ENCODE peak calls at places on chromosomes 2 and 18, in eight cellular contexts. One of them, this sample, is unnamed.

GRCh38 chr18:46668694-46669093 is 11.7 kb upstream of the LOXHD1 start:
- DNase-seq in prostate gland: no peak
- DNase-seq in occipital lobe: no peak
- DNase-seq in body of pancreas: no peak
- DNase-seq in Panc1: no peak
- DNase-seq in uterus: no peak
- DNase-seq in HT1080: no peak
- DNase-seq in breast epithelium: no peak
- DNase-seq in this sample: no peak

GRCh38 chr2:1742300-1742679 is 2.0 kb downstream of the PXDN start:
- DNase-seq in HT1080: no peak
- DNase-seq in occipital lobe: no peak
- DNase-seq in body of pancreas: no peak
- DNase-seq in Panc1: no peak
- DNase-seq in breast epithelium: no peak
- DNase-seq in prostate gland: no peak
- DNase-seq in uterus: no peak
- DNase-seq in this sample: peak

GRCh38 chr2:196168181-196168580 is 3.2 kb downstream of the STK17B start:
- DNase-seq in body of pancreas: no peak
- DNase-seq in prostate gland: no peak
- DNase-seq in occipital lobe: no peak
- DNase-seq in HT1080: peak
- DNase-seq in Panc1: no peak
- DNase-seq in breast epithelium: no peak
- DNase-seq in uterus: no peak
- DNase-seq in this sample: peak

GRCh38 chr2:19819097-19820065 is 82.4 kb downstream of the TTC32 start:
- DNase-seq in prostate gland: no peak
- DNase-seq in body of pancreas: no peak
- DNase-seq in Panc1: no peak
- DNase-seq in HT1080: peak
- DNase-seq in uterus: no peak
- DNase-seq in breast epithelium: no peak
- DNase-seq in occipital lobe: no peak
- DNase-seq in this sample: peak

GRCh38 chr2:122639721-122640120 is 884.3 kb downstream of the TSN start:
- DNase-seq in Panc1: no peak
- DNase-seq in prostate gland: no peak
- DNase-seq in breast epithelium: no peak
- DNase-seq in uterus: no peak
- DNase-seq in HT1080: no peak
- DNase-seq in body of pancreas: no peak
- DNase-seq in occipital lobe: no peak
- DNase-seq in this sample: no peak

GRCh38 chr2:31429759-31430438 is 15.4 kb upstream of the XDH start:
- DNase-seq in occipital lobe: no peak
- DNase-seq in breast epithelium: peak
- DNase-seq in Panc1: no peak
- DNase-seq in uterus: no peak
- DNase-seq in body of pancreas: peak
- DNase-seq in HT1080: peak
- DNase-seq in prostate gland: no peak
- DNase-seq in this sample: peak

GRCh38 chr18:67133669-67134068 is 382.9 kb downstream of the DSEL start:
- DNase-seq in Panc1: no peak
- DNase-seq in prostate gland: no peak
- DNase-seq in breast epithelium: no peak
- DNase-seq in body of pancreas: no peak
- DNase-seq in HT1080: no peak
- DNase-seq in uterus: no peak
- DNase-seq in occipital lobe: no peak
- DNase-seq in this sample: no peak

GRCh38 chr2:101337877-101338276 is 29.4 kb upstream of the RNF149 start:
- DNase-seq in prostate gland: no peak
- DNase-seq in body of pancreas: no peak
- DNase-seq in Panc1: no peak
- DNase-seq in occipital lobe: no peak
- DNase-seq in breast epithelium: no peak
- DNase-seq in uterus: no peak
- DNase-seq in HT1080: peak
- DNase-seq in this sample: peak

GRCh38 chr2:206275274-206276160 is 1.1 kb downstream of the ZDBF2 start:
- DNase-seq in prostate gland: no peak
- DNase-seq in uterus: no peak
- DNase-seq in body of pancreas: peak
- DNase-seq in HT1080: peak
- DNase-seq in breast epithelium: no peak
- DNase-seq in occipital lobe: no peak
- DNase-seq in Panc1: no peak
- DNase-seq in this sample: peak

GRCh38 chr2:159933727-159934049 is 128.7 kb downstream of the PLA2R1 start:
- DNase-seq in Panc1: no peak
- DNase-seq in body of pancreas: no peak
- DNase-seq in prostate gland: no peak
- DNase-seq in uterus: no peak
- DNase-seq in occipital lobe: no peak
- DNase-seq in HT1080: no peak
- DNase-seq in breast epithelium: no peak
- DNase-seq in this sample: no peak

GRCh38 chr2:102436284-102436683 is 13.3 kb downstream of the IL18RAP start:
- DNase-seq in HT1080: peak
- DNase-seq in uterus: no peak
- DNase-seq in breast epithelium: no peak
- DNase-seq in occipital lobe: no peak
- DNase-seq in body of pancreas: no peak
- DNase-seq in prostate gland: no peak
- DNase-seq in Panc1: no peak
- DNase-seq in this sample: peak

GRCh38 chr2:226578373-226578772 is 221.2 kb downstream of the IRS1 start:
- DNase-seq in prostate gland: no peak
- DNase-seq in uterus: no peak
- DNase-seq in body of pancreas: no peak
- DNase-seq in breast epithelium: no peak
- DNase-seq in Panc1: no peak
- DNase-seq in HT1080: peak
- DNase-seq in occipital lobe: no peak
- DNase-seq in this sample: peak

GRCh38 chr2:101533611-101534601 is 59.0 kb upstream of the RFX8 start:
- DNase-seq in breast epithelium: no peak
- DNase-seq in Panc1: no peak
- DNase-seq in HT1080: no peak
- DNase-seq in prostate gland: no peak
- DNase-seq in occipital lobe: peak
- DNase-seq in uterus: no peak
- DNase-seq in body of pancreas: no peak
- DNase-seq in this sample: no peak

GRCh38 chr2:68251855-68252406 is 401 bp downstream of the PPP3R1 start:
- DNase-seq in uterus: peak
- DNase-seq in prostate gland: peak
- DNase-seq in HT1080: no peak
- DNase-seq in Panc1: no peak
- DNase-seq in body of pancreas: peak
- DNase-seq in breast epithelium: peak
- DNase-seq in occipital lobe: no peak
- DNase-seq in this sample: no peak

GRCh38 chr2:42060718-42061619 is 13.1 kb downstream of the PKDCC start:
- DNase-seq in breast epithelium: no peak
- DNase-seq in body of pancreas: no peak
- DNase-seq in uterus: peak
- DNase-seq in prostate gland: no peak
- DNase-seq in HT1080: no peak
- DNase-seq in Panc1: no peak
- DNase-seq in occipital lobe: no peak
- DNase-seq in this sample: no peak

GRCh38 chr2:165401285-165401852 is 68.1 kb upstream of the CSRNP3 start:
- DNase-seq in body of pancreas: peak
- DNase-seq in HT1080: peak
- DNase-seq in occipital lobe: no peak
- DNase-seq in Panc1: peak
- DNase-seq in prostate gland: peak
- DNase-seq in uterus: peak
- DNase-seq in breast epithelium: no peak
- DNase-seq in this sample: peak

GRCh38 chr2:152409691-152410597 is 75.0 kb downstream of the FMNL2 start:
- DNase-seq in breast epithelium: no peak
- DNase-seq in prostate gland: no peak
- DNase-seq in uterus: no peak
- DNase-seq in body of pancreas: no peak
- DNase-seq in Panc1: no peak
- DNase-seq in HT1080: peak
- DNase-seq in occipital lobe: no peak
- DNase-seq in this sample: peak

GRCh38 chr18:79924814-79925655 is 26.4 kb downstream of the SLC66A2 start:
- DNase-seq in prostate gland: no peak
- DNase-seq in HT1080: no peak
- DNase-seq in uterus: peak
- DNase-seq in occipital lobe: no peak
- DNase-seq in body of pancreas: peak
- DNase-seq in Panc1: no peak
- DNase-seq in breast epithelium: peak
- DNase-seq in this sample: no peak

GRCh38 chr2:208210688-208211451 is 21.0 kb upstream of the C2orf80 start:
- DNase-seq in breast epithelium: no peak
- DNase-seq in prostate gland: no peak
- DNase-seq in HT1080: no peak
- DNase-seq in Panc1: no peak
- DNase-seq in body of pancreas: no peak
- DNase-seq in uterus: no peak
- DNase-seq in occipital lobe: no peak
- DNase-seq in this sample: no peak

GRCh38 chr2:44107086-44107740 is 61.5 kb upstream of the PPM1B start:
- DNase-seq in prostate gland: no peak
- DNase-seq in Panc1: no peak
- DNase-seq in body of pancreas: no peak
- DNase-seq in uterus: no peak
- DNase-seq in breast epithelium: no peak
- DNase-seq in occipital lobe: no peak
- DNase-seq in HT1080: no peak
- DNase-seq in this sample: no peak

GRCh38 chr2:150023044-150023443 is 435.5 kb upstream of the MMADHC start:
- DNase-seq in prostate gland: no peak
- DNase-seq in body of pancreas: no peak
- DNase-seq in HT1080: no peak
- DNase-seq in Panc1: no peak
- DNase-seq in occipital lobe: no peak
- DNase-seq in breast epithelium: no peak
- DNase-seq in uterus: no peak
- DNase-seq in this sample: no peak

GRCh38 chr2:130327703-130328527 is 14.8 kb upstream of the IMP4 start:
- DNase-seq in HT1080: peak
- DNase-seq in prostate gland: no peak
- DNase-seq in occipital lobe: no peak
- DNase-seq in Panc1: no peak
- DNase-seq in breast epithelium: no peak
- DNase-seq in body of pancreas: no peak
- DNase-seq in uterus: no peak
- DNase-seq in this sample: peak

GRCh38 chr18:54269924-54270844 is 867 bp downstream of the POLI start:
- DNase-seq in HT1080: peak
- DNase-seq in occipital lobe: peak
- DNase-seq in body of pancreas: peak
- DNase-seq in prostate gland: peak
- DNase-seq in breast epithelium: peak
- DNase-seq in uterus: peak
- DNase-seq in Panc1: no peak
- DNase-seq in this sample: peak

GRCh38 chr2:72561621-72562318 is 264.1 kb downstream of the EXOC6B start:
- DNase-seq in body of pancreas: no peak
- DNase-seq in HT1080: peak
- DNase-seq in Panc1: no peak
- DNase-seq in occipital lobe: no peak
- DNase-seq in prostate gland: no peak
- DNase-seq in uterus: no peak
- DNase-seq in breast epithelium: no peak
- DNase-seq in this sample: peak

This sample was measured in RPMI7951.